ENCODE peak calls at places on chromosome 12, in five cellular contexts. U is neuronal stem cell, N is Panc1, K is H1, V is ovary. D is an unnamed sample. For H3K27me3, the result is how much of the 10 kb centered on the place peaks cover.

GRCh38 chr12:41956353-41956752 is 188.3 kb downstream of the GXYLT1 start:
- DNase-seq in U (no peak), N (no peak), K (no peak), V (no peak), D (no peak)

GRCh38 chr12:81164827-81165226 is 86.9 kb downstream of the ACSS3 start:
- DNase-seq in U (no peak), N (no peak), K (no peak), V (no peak), D (no peak)

GRCh38 chr12:109771746-109772621 is 58.4 kb downstream of the FAM222A start:
- DNase-seq in U (no peak), N (no peak), K (peak), V (peak), D (no peak)

GRCh38 chr12:54055522-54055921 is 1.9 kb downstream of the HOXC4 start:
- DNase-seq in U (no peak), N (no peak), K (no peak), V (no peak), D (no peak)

GRCh38 chr12:52005903-52006703 is 643 bp upstream of the TAMALIN start:
- DNase-seq in U (no peak), N (no peak), K (no peak), V (no peak), D (no peak)

GRCh38 chr12:724194-724855 is 28.1 kb upstream of the WNK1 start:
- DNase-seq in U (no peak), N (peak), K (no peak), V (no peak), D (no peak)

GRCh38 chr12:75635606-75636444 is 124.4 kb upstream of the KRR1 start:
- DNase-seq in U (no peak), N (no peak), K (no peak), V (no peak), D (no peak)

GRCh38 chr12:105234197-105234596 is 1.8 kb downstream of the APPL2 start:
- DNase-seq in U (no peak), N (no peak), K (no peak), V (no peak), D (no peak)

GRCh38 chr12:76030378-76031080 is 1.0 kb downstream of the PHLDA1 start:
- DNase-seq in U (no peak), N (no peak), K (peak), V (peak), D (peak)

GRCh38 chr12:6364037-6364360 is 11.4 kb downstream of the SCNN1A start:
- DNase-seq in U (no peak), N (no peak), K (no peak), V (no peak), D (peak)

GRCh38 chr12:117119592-117120198 is 20.5 kb upstream of the TESC start:
- DNase-seq in U (peak), N (peak), K (peak), V (no peak), D (peak)

GRCh38 chr12:20097561-20097960 is 270.8 kb upstream of the PDE3A start:
- DNase-seq in U (no peak), N (no peak), K (no peak), V (no peak), D (no peak)

GRCh38 chr12:115155665-115156645 is 472.0 kb upstream of the TBX3 start:
- DNase-seq in U (no peak), N (no peak), K (no peak), V (no peak), D (no peak)
- H3K27ac ChIP-seq in U (no peak), N (no peak), K (no peak), V (no peak), D (no peak)

DNA sequence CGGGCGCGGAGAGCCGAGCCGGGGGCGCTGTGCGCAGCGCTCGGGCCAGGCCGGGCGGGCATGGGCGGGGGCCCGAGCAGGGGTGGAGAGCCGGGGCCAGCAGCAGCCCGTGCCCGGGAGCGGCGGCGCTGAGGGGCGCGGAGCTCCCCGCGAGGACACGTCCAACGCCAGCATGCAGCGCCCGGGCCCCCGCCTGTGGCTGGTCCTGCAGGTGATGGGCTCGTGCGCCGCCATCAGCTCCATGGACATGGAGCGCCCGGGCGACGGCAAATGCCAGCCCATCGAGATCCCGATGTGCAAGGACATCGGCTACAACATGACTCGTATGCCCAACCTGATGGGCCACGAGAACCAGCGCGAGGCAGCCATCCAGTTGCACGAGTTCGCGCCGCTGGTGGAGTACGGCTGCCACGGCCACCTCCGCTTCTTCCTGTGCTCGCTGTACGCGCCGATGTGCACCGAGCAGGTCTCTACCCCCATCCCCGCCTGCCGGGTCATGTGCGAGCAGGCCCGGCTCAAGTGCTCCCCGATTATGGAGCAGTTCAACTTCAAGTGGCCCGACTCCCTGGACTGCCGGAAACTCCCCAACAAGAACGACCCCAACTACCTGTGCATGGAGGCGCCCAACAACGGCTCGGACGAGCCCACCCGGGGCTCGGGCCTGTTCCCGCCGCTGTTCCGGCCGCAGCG is 652 bp downstream of the FZD10 start:
- DNase-seq in U (no peak), N (no peak), K (peak), V (no peak), D (no peak)
- H3K4me3 ChIP-seq in U (peak), N (no peak), K (peak), V (peak), D (no peak)

GRCh38 chr12:45547822-45548221 is 181.7 kb upstream of the ARID2 start:
- DNase-seq in U (no peak), N (no peak), K (no peak), V (no peak), D (no peak)
- H3K27me3 ChIP-seq in U (under half), N (under half), K (under half), V (under half), D (under half)

DNA sequence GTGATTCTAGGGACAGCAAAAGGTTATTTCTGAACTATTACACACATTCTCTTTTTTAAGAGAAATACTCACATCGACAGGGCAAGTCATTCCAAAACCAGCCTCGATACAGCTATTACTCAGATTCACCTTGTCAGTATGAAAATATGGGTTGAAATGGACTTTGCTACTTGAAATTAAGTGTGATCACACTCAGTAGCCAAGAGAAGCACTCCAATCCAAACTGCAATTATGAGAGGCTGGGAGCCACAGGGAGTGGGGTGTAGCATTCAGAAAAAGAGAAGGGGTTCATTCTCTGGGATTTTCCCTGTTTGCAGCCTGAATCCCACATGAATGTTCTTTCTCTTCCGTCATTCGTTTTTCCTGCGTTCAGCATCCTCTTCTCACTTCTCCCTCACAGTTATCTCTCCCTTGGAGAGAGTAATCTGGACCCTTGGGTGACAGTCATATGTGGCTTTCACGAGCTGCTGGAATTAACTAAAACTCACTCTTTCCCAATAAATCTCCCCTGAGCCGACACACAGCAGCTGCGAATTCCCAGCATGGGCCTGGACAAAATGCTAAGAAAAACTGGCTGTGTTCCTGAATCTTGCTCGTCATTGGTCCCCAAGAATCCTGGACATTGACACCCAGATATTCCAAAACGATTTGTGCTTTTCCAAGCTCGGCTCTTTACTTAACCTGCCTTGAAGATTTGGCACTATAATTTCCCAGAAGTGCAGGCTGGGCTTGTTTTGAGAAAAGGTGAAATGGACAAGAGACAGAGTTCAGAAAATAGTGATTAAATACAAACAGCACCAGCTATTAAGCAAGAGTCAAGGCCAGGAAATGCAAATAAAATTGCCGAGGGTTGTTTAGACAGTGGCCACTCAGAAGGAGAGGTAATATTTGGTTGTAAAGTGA is 199.5 kb upstream of the PLEKHG7 start:
- DNase-seq in U (no peak), N (no peak), K (no peak), V (peak), D (no peak)
- H3K27ac ChIP-seq in U (no peak), N (no peak), K (no peak), V (peak), D (no peak)